ENCODE peak calls at places on chromosomes 1 and 21, in four cellular contexts. One of them, this sample, is unnamed.

GRCh38 chr1:153400244-153400643 is 9.4 kb upstream of the S100A8 start:
- DNase-seq in breast epithelium: no peak
- DNase-seq in mammary epithelial cell: no peak
- DNase-seq in thoracic aorta: no peak
- DNase-seq in this sample: no peak

GRCh38 chr1:227913969-227914791 is 33.6 kb downstream of the WNT9A start:
- DNase-seq in breast epithelium: no peak
- DNase-seq in mammary epithelial cell: no peak
- DNase-seq in thoracic aorta: no peak
- DNase-seq in this sample: peak

GRCh38 chr1:200963076-200963475 is 60.4 kb downstream of the KIF21B start:
- DNase-seq in breast epithelium: no peak
- DNase-seq in mammary epithelial cell: peak
- DNase-seq in thoracic aorta: no peak
- DNase-seq in this sample: no peak

GRCh38 chr1:195754874-195755273 is 853.4 kb downstream of the KCNT2 start:
- DNase-seq in breast epithelium: no peak
- DNase-seq in mammary epithelial cell: peak
- DNase-seq in thoracic aorta: no peak
- DNase-seq in this sample: no peak

GRCh38 chr1:84691139-84691783 is 1.0 kb upstream of the SSX2IP start:
- DNase-seq in breast epithelium: no peak
- DNase-seq in mammary epithelial cell: no peak
- DNase-seq in thoracic aorta: no peak
- DNase-seq in this sample: peak

GRCh38 chr1:27097484-27097917 is 57.4 kb downstream of the SLC9A1 start:
- DNase-seq in breast epithelium: peak
- DNase-seq in mammary epithelial cell: peak
- DNase-seq in thoracic aorta: no peak
- DNase-seq in this sample: peak

GRCh38 chr1:218813247-218813646 is 360.4 kb upstream of the LYPLAL1 start:
- DNase-seq in breast epithelium: no peak
- DNase-seq in mammary epithelial cell: peak
- DNase-seq in thoracic aorta: no peak
- DNase-seq in this sample: peak

GRCh38 chr1:118304722-118305344 is 119.8 kb upstream of the SPAG17 start:
- DNase-seq in breast epithelium: no peak
- DNase-seq in mammary epithelial cell: no peak
- DNase-seq in thoracic aorta: no peak
- DNase-seq in this sample: peak

GRCh38 chr1:43881415-43881814 is 52.2 kb upstream of the ARTN start:
- DNase-seq in breast epithelium: no peak
- DNase-seq in mammary epithelial cell: no peak
- DNase-seq in thoracic aorta: no peak
- DNase-seq in this sample: peak

GRCh38 chr1:224874775-224875174 is 54.7 kb upstream of the DNAH14 start:
- DNase-seq in breast epithelium: no peak
- DNase-seq in mammary epithelial cell: no peak
- DNase-seq in thoracic aorta: no peak
- DNase-seq in this sample: no peak

GRCh38 chr1:100834779-100835645 is 59.6 kb downstream of the EXTL2 start:
- DNase-seq in breast epithelium: no peak
- DNase-seq in mammary epithelial cell: peak
- DNase-seq in thoracic aorta: no peak
- DNase-seq in this sample: peak

DNA sequence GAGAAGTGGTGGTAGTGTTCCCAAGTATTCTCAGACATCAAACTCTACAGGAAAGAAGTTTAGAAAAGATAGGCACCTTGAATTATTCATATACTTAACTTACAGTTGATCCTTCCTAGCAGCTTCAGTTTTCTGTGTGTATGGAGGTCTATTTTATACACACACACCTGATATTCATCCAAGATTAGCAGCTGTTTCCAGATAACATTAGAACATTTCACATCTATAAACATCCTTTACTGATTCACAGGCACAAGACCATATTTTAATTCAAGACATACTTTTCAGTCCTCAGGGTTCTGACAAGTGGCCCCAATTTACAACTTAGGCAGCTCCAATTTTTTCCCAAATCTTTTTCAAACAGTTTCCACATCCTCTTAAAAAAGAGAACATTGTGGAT is 287.8 kb upstream of the USP25 start:
- DNase-seq in breast epithelium: no peak
- DNase-seq in mammary epithelial cell: no peak
- DNase-seq in thoracic aorta: no peak
- DNase-seq in this sample: no peak
- H3K27ac ChIP-seq in breast epithelium: no peak
- H3K27ac ChIP-seq in mammary epithelial cell: no peak
- H3K27ac ChIP-seq in thoracic aorta: no peak
- H3K27ac ChIP-seq in this sample: no peak

GRCh38 chr1:183484254-183484653 is 12.0 kb downstream of the SMG7 start:
- DNase-seq in breast epithelium: no peak
- DNase-seq in mammary epithelial cell: no peak
- DNase-seq in thoracic aorta: no peak
- DNase-seq in this sample: no peak
- TF ChIP-seq CTCF in breast epithelium: no peak
- TF ChIP-seq CTCF in mammary epithelial cell: peak
- TF ChIP-seq CTCF in thoracic aorta: no peak
- TF ChIP-seq CTCF in this sample: no peak

DNA sequence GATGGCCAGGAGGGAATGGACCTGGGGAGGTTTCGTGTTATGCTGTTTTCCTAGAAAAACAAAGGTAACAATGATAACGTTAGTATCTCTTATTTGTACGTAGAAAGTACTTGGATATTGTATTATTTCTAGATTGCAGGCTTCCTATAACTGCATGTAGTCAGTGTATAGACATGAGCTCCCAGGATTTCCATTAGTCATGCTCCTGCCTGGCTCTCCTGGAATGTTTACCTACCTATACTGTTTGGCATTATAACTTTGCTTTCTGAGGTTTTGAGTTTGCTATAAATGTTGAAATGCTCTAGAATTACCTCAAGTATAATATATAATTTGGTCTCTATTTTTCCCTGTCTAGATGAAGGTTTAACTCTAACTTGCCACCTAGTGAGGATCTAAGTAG is 66.1 kb downstream of the TTC3 start:
- DNase-seq in breast epithelium: no peak
- DNase-seq in mammary epithelial cell: no peak
- DNase-seq in thoracic aorta: no peak
- DNase-seq in this sample: no peak
- H3K27ac ChIP-seq in breast epithelium: no peak
- H3K27ac ChIP-seq in mammary epithelial cell: no peak
- H3K27ac ChIP-seq in thoracic aorta: no peak
- H3K27ac ChIP-seq in this sample: peak

GRCh38 chr1:210315529-210315928 is 13.2 kb upstream of the HHAT start:
- DNase-seq in breast epithelium: no peak
- DNase-seq in mammary epithelial cell: no peak
- DNase-seq in thoracic aorta: no peak
- DNase-seq in this sample: no peak
- TF ChIP-seq CTCF in breast epithelium: no peak
- TF ChIP-seq CTCF in mammary epithelial cell: no peak
- TF ChIP-seq CTCF in thoracic aorta: no peak
- TF ChIP-seq CTCF in this sample: no peak

DNA sequence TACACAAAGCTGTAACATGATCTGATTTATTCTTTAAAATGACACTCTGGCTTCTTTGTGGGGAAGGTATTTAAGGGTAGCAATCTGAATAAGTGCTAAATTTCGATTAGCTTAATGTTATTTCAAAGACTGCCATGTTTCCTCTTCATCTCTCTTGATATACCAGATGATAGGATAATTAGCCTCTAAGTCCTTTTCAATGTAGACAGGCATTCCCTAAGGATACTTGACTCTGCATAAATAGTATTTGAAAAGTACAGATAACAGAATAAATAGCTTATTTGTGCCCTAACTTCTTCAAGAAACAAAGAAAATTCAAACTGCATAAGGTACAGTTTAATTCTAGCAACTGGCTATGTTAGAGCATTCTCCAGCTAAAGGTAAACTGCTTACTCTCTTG is 46.2 kb downstream of the ARHGAP29 start:
- DNase-seq in breast epithelium: no peak
- DNase-seq in mammary epithelial cell: no peak
- DNase-seq in thoracic aorta: no peak
- DNase-seq in this sample: peak
- H3K27ac ChIP-seq in breast epithelium: no peak
- H3K27ac ChIP-seq in mammary epithelial cell: no peak
- H3K27ac ChIP-seq in thoracic aorta: no peak
- H3K27ac ChIP-seq in this sample: no peak

DNA sequence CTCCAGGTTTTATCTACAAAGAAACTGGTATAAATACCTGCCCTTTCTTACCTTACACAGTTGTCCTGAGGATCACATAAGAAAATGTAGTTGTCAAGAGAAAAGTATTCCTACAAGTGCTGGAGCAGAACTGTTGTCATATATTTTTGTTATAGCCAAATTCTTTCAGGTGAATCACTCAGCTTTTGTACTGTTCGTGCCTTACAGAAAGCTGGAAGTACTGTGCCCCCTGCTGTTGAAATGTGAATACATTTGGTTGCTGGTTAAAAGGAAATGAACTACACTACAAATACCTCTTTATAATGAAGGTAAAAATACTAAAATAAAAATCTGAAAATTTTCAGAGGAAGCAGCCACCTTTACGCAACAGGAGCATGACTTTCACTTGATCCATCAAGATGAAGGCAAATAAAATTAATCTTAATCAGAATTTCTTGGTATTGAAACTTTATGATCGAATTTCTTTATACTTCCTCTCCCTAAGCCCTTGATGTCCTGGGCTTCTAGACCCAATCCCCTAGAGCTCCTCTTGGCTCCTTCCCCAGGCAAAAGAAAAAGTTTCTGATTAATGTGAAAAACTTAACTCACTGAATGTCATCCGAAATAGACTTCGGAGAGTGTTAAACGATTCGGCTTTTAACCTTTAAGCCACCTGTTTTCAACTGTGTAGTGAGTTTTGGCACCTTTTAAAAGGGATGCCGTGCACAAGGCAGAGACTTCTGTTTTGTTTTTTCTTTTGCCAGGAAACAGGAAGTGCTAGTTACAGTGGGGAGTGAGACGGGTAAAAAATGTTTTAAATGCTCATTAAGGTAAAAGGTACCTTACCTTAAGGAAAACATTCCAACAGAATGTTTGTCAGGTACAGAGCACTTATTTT is 12.5 kb downstream of the CHML start:
- DNase-seq in breast epithelium: no peak
- DNase-seq in mammary epithelial cell: peak
- DNase-seq in thoracic aorta: no peak
- DNase-seq in this sample: peak
- TF ChIP-seq CTCF in breast epithelium: no peak
- TF ChIP-seq CTCF in mammary epithelial cell: peak
- TF ChIP-seq CTCF in thoracic aorta: peak
- TF ChIP-seq CTCF in this sample: peak

DNA sequence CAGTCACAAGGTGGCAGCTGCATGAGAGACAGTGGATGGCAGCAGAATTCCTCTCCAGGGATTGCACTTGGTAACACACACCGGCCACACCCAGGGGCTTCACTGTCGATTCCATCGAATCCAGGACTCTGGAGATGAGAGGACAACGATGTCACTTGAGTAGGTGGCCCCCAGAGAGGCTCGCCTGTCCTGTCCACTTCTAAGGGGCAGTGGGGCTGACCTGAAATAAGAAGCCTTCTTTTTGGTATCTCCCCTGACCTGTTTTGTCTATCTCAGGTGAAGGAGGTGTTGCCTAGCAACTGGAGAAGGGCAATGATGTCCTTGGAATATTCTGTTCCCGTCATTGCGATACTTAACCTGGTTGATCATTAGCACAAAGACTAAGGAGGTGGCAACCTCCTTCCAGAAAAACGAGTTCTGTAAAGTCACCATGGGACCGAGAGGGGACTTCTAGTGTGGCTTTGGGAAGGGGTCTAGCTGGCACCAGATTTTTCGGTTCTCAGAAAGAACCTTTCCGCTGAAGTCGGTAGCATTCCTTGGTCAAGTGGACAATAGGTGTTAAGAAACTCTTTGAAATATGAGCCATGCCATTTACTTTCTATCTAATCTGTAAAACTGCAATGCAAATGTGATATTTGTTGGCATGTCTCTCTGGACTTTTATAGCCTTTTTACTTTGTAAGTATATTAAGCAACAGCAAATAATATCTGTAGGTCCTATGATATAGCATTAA is 85.3 kb upstream of the TMPRSS2 start:
- DNase-seq in breast epithelium: peak
- DNase-seq in mammary epithelial cell: no peak
- DNase-seq in thoracic aorta: no peak
- DNase-seq in this sample: no peak
- H3K27ac ChIP-seq in breast epithelium: no peak
- H3K27ac ChIP-seq in mammary epithelial cell: no peak
- H3K27ac ChIP-seq in thoracic aorta: no peak
- H3K27ac ChIP-seq in this sample: no peak

DNA sequence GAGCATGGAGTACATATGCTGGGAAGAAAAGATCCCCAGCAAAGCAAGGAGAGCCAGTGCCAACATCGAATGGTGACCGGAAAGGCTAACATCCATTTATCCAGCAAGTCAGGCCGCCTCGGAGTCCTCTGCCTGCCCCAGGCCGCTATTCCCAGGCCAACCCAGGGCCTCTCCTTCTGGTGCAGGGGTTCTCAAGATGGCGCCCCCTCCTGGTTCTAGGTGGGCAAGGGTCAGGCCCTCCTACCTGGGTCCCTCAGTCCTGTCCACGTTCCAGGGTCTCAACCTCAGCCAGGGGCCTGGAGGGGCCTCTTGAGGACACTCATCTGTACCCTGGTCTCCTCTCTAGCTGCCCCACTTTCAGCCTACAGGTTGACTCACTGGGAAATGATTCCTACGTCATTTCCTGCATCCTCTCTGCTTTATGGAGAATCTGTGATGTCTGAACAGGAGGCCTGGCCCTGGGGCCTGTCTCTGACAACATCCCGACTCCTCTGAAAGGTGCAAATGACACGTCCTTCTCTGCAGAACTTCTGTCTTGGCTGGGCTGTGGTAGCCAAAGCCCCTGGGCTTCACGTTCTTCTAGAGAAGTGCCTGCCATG is 145.3 kb downstream of the PSMG1 start:
- DNase-seq in breast epithelium: no peak
- DNase-seq in mammary epithelial cell: no peak
- DNase-seq in thoracic aorta: no peak
- DNase-seq in this sample: no peak
- TF ChIP-seq CTCF in breast epithelium: no peak
- TF ChIP-seq CTCF in mammary epithelial cell: no peak
- TF ChIP-seq CTCF in thoracic aorta: no peak
- TF ChIP-seq CTCF in this sample: peak

This sample was measured in A673.